ENCODE peak calls at places on chromosome 2, in eight cellular contexts. Z is dermis blood vessel endothelial cell, E is cardiac septum, N is left ventricle myocardium superior, R is A172, Y is M059J, J is body of pancreas, O is GF-D8. D is an unnamed sample.

GRCh38 chr2:15768142-15769088 is 171.9 kb upstream of the MYCN start:
- DNase-seq in O (no peak), R (no peak), Z (no peak), E (peak; percentile 38), N (no peak), J (no peak), Y (no peak), D (no peak)

GRCh38 chr2:62152000-62152399 is 43.9 kb upstream of the B3GNT2 start:
- DNase-seq in R (peak; percentile 39), J (no peak), Y (peak; percentile 91), Z (no peak), O (no peak), E (no peak), N (no peak), D (no peak)

GRCh38 chr2:11344956-11345671 is 678 bp upstream of the ROCK2 start:
- DNase-seq in R (peak; percentile 53), Z (peak; percentile 85), O (peak; percentile 29), J (peak; percentile 69), N (peak; percentile 57), E (no peak), Y (peak; percentile 87), D (peak; percentile 85)

GRCh38 chr2:160952462-160952861 is 207.8 kb upstream of the TANK start:
- DNase-seq in Z (peak; percentile 42), E (peak; percentile 77), J (peak; percentile 13), Y (peak; percentile 46), O (no peak), N (peak; percentile 72), R (peak; percentile 21), D (peak; percentile 55)

GRCh38 chr2:29361255-29361654 is 246.0 kb downstream of the CLIP4 start:
- DNase-seq in N (no peak), O (no peak), Z (no peak), R (no peak), Y (peak; percentile 36), J (no peak), E (no peak), D (no peak)

GRCh38 chr2:164815071-164815793 is 26.4 kb downstream of the COBLL1 start:
- DNase-seq in Z (no peak), Y (no peak), N (no peak), R (no peak), O (no peak), J (no peak), E (no peak), D (no peak)

GRCh38 chr2:175400975-175401374 is 219.5 kb upstream of the ATP5MC3 start:
- DNase-seq in N (no peak), Z (no peak), J (no peak), R (no peak), O (no peak), Y (no peak), E (no peak), D (no peak)

GRCh38 chr2:207473203-207473865 is 56.4 kb upstream of the CREB1 start:
- DNase-seq in N (peak; percentile 40), R (peak; percentile 81), E (no peak), J (peak; percentile 28), O (no peak), Z (peak; percentile 90), Y (peak; percentile 79), D (peak; percentile 67)

GRCh38 chr2:109435866-109436634 is 177.7 kb downstream of the SEPTIN10 start:
- DNase-seq in N (peak; percentile 73), Y (no peak), R (no peak), J (no peak), E (peak; percentile 86), O (no peak), Z (no peak), D (peak; percentile 61)

GRCh38 chr2:106030287-106031268 is 163.5 kb downstream of the UXS1 start:
- DNase-seq in E (no peak), Z (peak; percentile 40), R (peak; percentile 36), J (peak; percentile 27), N (peak; percentile 59), Y (peak; percentile 22), O (no peak), D (peak; percentile 75)

GRCh38 chr2:33848486-33848885 is 249.4 kb upstream of the FAM98A start:
- DNase-seq in Y (peak; percentile 73), N (no peak), J (no peak), O (no peak), R (no peak), E (no peak), Z (no peak), D (peak; percentile 6)

GRCh38 chr2:39483530-39483929 is 46.4 kb upstream of the MAP4K3 start:
- DNase-seq in Y (no peak), J (no peak), E (no peak), Z (peak; percentile 47), R (peak; percentile 47), O (peak; percentile 15), N (no peak), D (no peak)

GRCh38 chr2:29066271-29066860 is 8.0 kb downstream of the PCARE start:
- DNase-seq in R (no peak), N (no peak), O (no peak), E (no peak), Z (no peak), Y (no peak), J (peak; percentile 41), D (peak; percentile 44)

GRCh38 chr2:30335981-30336538 is 104.7 kb downstream of the LBH start:
- DNase-seq in Z (no peak), R (peak; percentile 25), J (no peak), N (no peak), E (no peak), Y (no peak), O (no peak), D (no peak)

GRCh38 chr2:152228215-152228614 is 52.7 kb upstream of the STAM2 start:
- DNase-seq in Y (no peak), N (no peak), Z (no peak), J (no peak), O (no peak), E (no peak), R (no peak), D (peak; percentile 47)

GRCh38 chr2:128277961-128278681 is 40.5 kb downstream of the HS6ST1 start:
- DNase-seq in N (peak; percentile 20), Z (no peak), E (no peak), R (no peak), Y (no peak), J (no peak), O (no peak), D (no peak)

GRCh38 chr2:145156199-145156598 is 636.3 kb upstream of the ZEB2 start:
- DNase-seq in Z (no peak), O (no peak), N (no peak), E (no peak), R (no peak), J (no peak), Y (peak; percentile 8), D (no peak)

GRCh38 chr2:84373866-84374265 is 85.2 kb downstream of the SUCLG1 start:
- DNase-seq in N (no peak), J (no peak), O (no peak), Y (no peak), R (no peak), Z (no peak), E (no peak), D (no peak)

GRCh38 chr2:70620020-70620419 is 66.4 kb upstream of the TGFA start:
- DNase-seq in Z (no peak), J (no peak), R (no peak), O (no peak), E (no peak), Y (no peak), N (no peak), D (no peak)

GRCh38 chr2:85705680-85706039 is 11.5 kb downstream of the GNLY start:
- DNase-seq in R (peak; percentile 82), E (no peak), Y (peak; percentile 85), Z (peak; percentile 48), O (peak; percentile 84), J (peak; percentile 62), N (no peak), D (peak; percentile 85)

GRCh38 chr2:29802976-29803375 is 118.4 kb downstream of the ALK start:
- DNase-seq in O (no peak), J (no peak), E (no peak), Z (no peak), Y (peak; percentile 46), N (no peak), R (no peak), D (no peak)

GRCh38 chr2:240813231-240813921 is 6.6 kb downstream of the KIF1A start:
- DNase-seq in N (peak; percentile 11), R (no peak), Z (no peak), E (no peak), J (no peak), Y (no peak), O (no peak), D (no peak)

GRCh38 chr2:180781276-180781675 is 199.1 kb upstream of the UBE2E3 start:
- DNase-seq in J (no peak), N (no peak), E (no peak), O (no peak), Y (peak; percentile 19), R (no peak), Z (no peak), D (no peak)

GRCh38 chr2:212938144-212938793 is 213.1 kb downstream of the IKZF2 start:
- DNase-seq in N (no peak), Y (no peak), J (no peak), Z (no peak), R (no peak), E (no peak), O (no peak), D (no peak)

GRCh38 chr2:11534746-11535484 is 1.1 kb downstream of the GREB1 start:
- DNase-seq in O (no peak), Y (no peak), J (no peak), R (no peak), N (no peak), Z (no peak), E (no peak), D (no peak)

GRCh38 chr2:160510617-160511016 is 17.0 kb upstream of the RBMS1 start:
- DNase-seq in R (no peak), E (no peak), Y (peak; percentile 29), Z (no peak), O (no peak), J (no peak), N (no peak), D (peak; percentile 65)

GRCh38 chr2:232592687-232593407 is 40.6 kb upstream of the EFHD1 start:
- DNase-seq in Y (peak; percentile 93), R (peak; percentile 86), Z (peak; percentile 84), E (no peak), J (no peak), O (no peak), N (no peak), D (peak; percentile 67)

GRCh38 chr2:229879551-229879950 is 42.3 kb downstream of the TRIP12 start:
- DNase-seq in N (no peak), J (no peak), Y (no peak), R (no peak), O (no peak), E (no peak), Z (no peak), D (no peak)

GRCh38 chr2:206217743-206218520 is 56.5 kb upstream of the ZDBF2 start:
- DNase-seq in O (no peak), N (no peak), Y (peak; percentile 43), R (peak; percentile 67), Z (peak; percentile 17), J (no peak), E (no peak), D (peak; percentile 65)

GRCh38 chr2:57959380-57959779 is 87.2 kb upstream of the VRK2 start:
- DNase-seq in R (no peak), E (peak; percentile 56), Z (no peak), Y (no peak), N (no peak), O (no peak), J (no peak), D (no peak)

GRCh38 chr2:133171396-133172004 is 396.8 kb downstream of the NCKAP5 start:
- DNase-seq in J (peak; percentile 11), N (no peak), E (no peak), O (no peak), R (peak; percentile 72), Z (peak; percentile 79), Y (peak; percentile 73), D (peak; percentile 63)

GRCh38 chr2:161570424-161571050 is 53.7 kb upstream of the SLC4A10 start:
- DNase-seq in Z (peak; percentile 5), Y (no peak), J (no peak), O (no peak), N (no peak), E (no peak), R (no peak), D (peak; percentile 23)

GRCh38 chr2:133109772-133110171 is 439.8 kb upstream of the LYPD1 start:
- DNase-seq in O (no peak), E (no peak), J (no peak), R (peak; percentile 92), N (no peak), Y (peak; percentile 88), Z (no peak), D (peak; percentile 49)

GRCh38 chr2:64012115-64012514 is 7.1 kb downstream of the VPS54 start:
- DNase-seq in O (no peak), R (no peak), J (no peak), Y (no peak), Z (no peak), N (no peak), E (no peak), D (no peak)

D was measured in GM03348.